ENCODE peak calls at places on chromosomes 4 and X, in six cellular contexts. J is mesenchymal stem cell, W is neuronal stem cell, U is H1, N is IMR-90, R is H9. T is an unnamed sample.

GRCh38 chr4:108270466-108271450 is 102.0 kb upstream of the LEF1 start:
- DNase-seq in W (no peak), J (peak), U (no peak), R (no peak), N (peak), T (no peak)

GRCh38 chr4:71538528-71538927 is 199.7 kb downstream of the SLC4A4 start:
- DNase-seq in U (no peak), J (peak), R (no peak), N (no peak), W (no peak), T (no peak)

GRCh38 chrX:49199315-49199595 is 738 bp downstream of the SYP start:
- DNase-seq in N (no peak), R (no peak), U (no peak), W (no peak), J (no peak), T (no peak)

GRCh38 chrX:141220342-141221008 is 21.8 kb downstream of the SPANXC start:
- DNase-seq in W (no peak), R (no peak), N (peak), J (peak), U (no peak), T (no peak)

GRCh38 chr4:4339504-4340085 is 47.3 kb upstream of the NSG1 start:
- DNase-seq in N (peak), U (no peak), W (no peak), J (no peak), R (no peak), T (no peak)

GRCh38 chr4:128668566-128668965 is 140.9 kb upstream of the JADE1 start:
- DNase-seq in R (no peak), U (no peak), N (no peak), W (no peak), J (no peak), T (no peak)

GRCh38 chr4:145804134-145804533 is 124.2 kb downstream of the C4orf51 start:
- DNase-seq in W (no peak), J (peak), N (peak), R (no peak), U (no peak), T (peak)

GRCh38 chrX:45497290-45497689 is 296.6 kb upstream of the DIPK2B start:
- DNase-seq in J (no peak), W (no peak), N (peak), U (no peak), R (no peak), T (no peak)

GRCh38 chr4:172481802-172482508 is 668.8 kb downstream of the GALNTL6 start:
- DNase-seq in J (no peak), N (no peak), U (no peak), R (no peak), W (no peak), T (no peak)

GRCh38 chr4:39621582-39621981 is 17.1 kb downstream of the SMIM14 start:
- DNase-seq in R (peak), W (no peak), U (no peak), N (peak), J (peak), T (peak)

GRCh38 chr4:84503495-84504437 is 4.7 kb upstream of the NKX6-1 start:
- DNase-seq in R (no peak), U (no peak), N (peak), J (peak), W (no peak), T (peak)

GRCh38 chr4:17557880-17558279 is 19.1 kb upstream of the LAP3 start:
- DNase-seq in W (no peak), R (no peak), U (no peak), N (peak), J (no peak), T (no peak)

GRCh38 chr4:184090571-184090970 is 127.1 kb downstream of the ENPP6 start:
- DNase-seq in U (no peak), N (no peak), R (no peak), J (no peak), W (no peak), T (no peak)

GRCh38 chr4:16078195-16078756 is 5.5 kb downstream of the PROM1 start:
- DNase-seq in W (no peak), U (no peak), J (no peak), R (no peak), N (no peak), T (no peak)

GRCh38 chrX:11886745-11887144 is 128.7 kb downstream of the MSL3 start:
- DNase-seq in N (peak), U (no peak), W (no peak), R (no peak), J (no peak), T (peak)

GRCh38 chr4:78656968-78657445 is 105.4 kb downstream of the ANXA3 start:
- DNase-seq in U (no peak), R (no peak), W (no peak), J (no peak), N (no peak), T (no peak)

GRCh38 chr4:108395786-108396185 is 224.6 kb upstream of the RPL34 start:
- DNase-seq in N (no peak), W (no peak), R (no peak), U (no peak), J (no peak), T (no peak)

GRCh38 chrX:48278958-48279357 is 23.8 kb downstream of the SSX1 start:
- DNase-seq in J (no peak), R (peak), W (no peak), N (no peak), U (no peak), T (peak)

GRCh38 chr4:186701273-186701672 is 22.4 kb downstream of the FAT1 start:
- DNase-seq in U (no peak), W (peak), J (peak), R (peak), N (peak), T (no peak)

GRCh38 chrX:102627640-102628039 is 23.6 kb upstream of the GPRASP1 start:
- DNase-seq in R (no peak), W (no peak), J (no peak), N (no peak), U (no peak), T (no peak)

GRCh38 chr4:125168531-125168930 is 146.2 kb upstream of the FAT4 start:
- DNase-seq in U (no peak), N (peak), R (no peak), J (no peak), W (no peak), T (no peak)

GRCh38 chr4:40621592-40622512 is 7.8 kb downstream of the RBM47 start:
- DNase-seq in U (peak), R (peak), N (peak), J (peak), W (no peak), T (peak)

GRCh38 chr4:37890501-37891220 is at the start of gene TBC1D1:
- DNase-seq in J (peak), R (peak), W (peak), N (no peak), U (no peak), T (peak)

GRCh38 chrX:105190252-105190853 is 30.1 kb downstream of the TEX13A start:
- DNase-seq in U (no peak), W (peak), R (no peak), N (peak), J (peak), T (peak)

GRCh38 chr4:36292551-36293188 is 11.3 kb downstream of the DTHD1 start:
- DNase-seq in U (no peak), N (no peak), J (no peak), R (no peak), W (no peak), T (no peak)

GRCh38 chr4:6893449-6894085 is 16.1 kb upstream of the TBC1D14 start:
- DNase-seq in W (no peak), R (no peak), J (peak), U (no peak), N (peak), T (no peak)

GRCh38 chr4:128379860-128380259 is 92.2 kb upstream of the PGRMC2 start:
- DNase-seq in J (peak), U (no peak), R (peak), N (peak), W (no peak), T (no peak)

GRCh38 chr4:128853741-128854140 is 44.2 kb downstream of the JADE1 start:
- DNase-seq in W (no peak), J (peak), R (no peak), U (no peak), N (peak), T (no peak)

GRCh38 chr4:152501846-152502536 is 33.9 kb downstream of the FBXW7 start:
- DNase-seq in R (no peak), W (no peak), N (peak), U (no peak), J (no peak), T (no peak)

GRCh38 chr4:78937837-78938236 is 1.4 kb downstream of the PAQR3 start:
- DNase-seq in R (no peak), N (peak), J (peak), W (no peak), U (no peak), T (peak)

GRCh38 chr4:159367421-159368105 is 264.7 kb downstream of the RAPGEF2 start:
- DNase-seq in R (no peak), U (no peak), W (no peak), J (no peak), N (no peak), T (no peak)

GRCh38 chr4:153217440-153217839 is 13.2 kb downstream of the TRIM2 start:
- DNase-seq in R (no peak), N (no peak), U (no peak), J (peak), W (no peak), T (no peak)

GRCh38 chrX:154602766-154603437 is 16.2 kb downstream of the CTAG1B start:
- DNase-seq in R (no peak), J (no peak), W (no peak), U (no peak), N (no peak), T (no peak)

GRCh38 chr4:2714071-2714770 is 41.9 kb downstream of the TNIP2 start:
- DNase-seq in N (peak), U (no peak), J (no peak), W (no peak), R (no peak), T (no peak)

DNA sequence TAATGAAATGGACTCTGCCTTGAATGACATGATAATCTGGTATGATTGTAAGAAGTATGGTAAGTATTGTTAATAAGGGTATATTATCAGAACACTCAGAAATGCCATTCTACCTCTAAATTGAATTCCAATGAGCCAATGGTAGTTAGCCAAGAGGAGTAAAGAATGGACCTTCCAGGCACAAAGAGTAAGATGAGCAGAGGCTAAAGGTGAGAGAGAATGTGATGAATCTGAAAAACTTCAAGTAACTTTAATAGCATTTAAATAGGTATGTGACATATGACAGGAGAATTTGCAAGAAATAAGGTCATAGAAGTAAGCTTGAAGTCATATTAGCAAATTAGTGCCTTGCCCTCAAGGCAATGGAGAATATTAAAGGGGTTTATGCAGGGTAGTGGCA is 152.4 kb downstream of the BANK1 start:
- DNase-seq in J (no peak), R (no peak), N (no peak), W (no peak), U (no peak), T (peak)
- H3K27ac ChIP-seq in J (no peak), R (no peak), N (no peak), W (no peak), U (no peak), T (no peak)

GRCh38 chr4:169644802-169645201 is 24.4 kb downstream of the CLCN3 start:
- DNase-seq in N (no peak), U (no peak), R (no peak), W (no peak), J (no peak), T (no peak)
- H4K8ac ChIP-seq in N (no peak), U (no peak), R (no peak), W (no peak), J (no peak), T (no peak)

DNA sequence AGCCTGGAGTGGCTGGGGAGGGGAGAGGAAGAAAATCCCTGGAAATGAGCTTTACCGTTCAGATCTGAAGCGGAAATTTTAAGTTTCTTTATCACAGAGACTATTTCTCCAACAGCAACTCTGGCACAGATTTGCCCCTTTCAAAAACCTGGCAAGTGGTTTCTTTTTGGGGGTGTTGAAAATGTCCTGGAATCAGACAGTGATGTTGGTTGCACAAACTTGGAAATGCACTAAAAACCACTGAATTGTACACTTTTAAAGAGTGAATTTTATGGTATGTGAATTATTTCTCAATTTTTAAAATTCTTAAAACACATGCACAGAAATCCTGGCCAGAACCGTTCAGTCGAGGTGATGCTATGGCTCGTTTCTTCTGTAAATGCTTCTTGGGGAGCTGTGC is 121.2 kb upstream of the RBPJ start:
- DNase-seq in W (no peak), R (no peak), U (no peak), N (no peak), J (no peak), T (no peak)
- H3K14ac ChIP-seq in W (no peak), R (no peak), U (no peak), N (peak), J (no peak), T (no peak)

GRCh38 chr4:114694770-114695169 is 96.2 kb downstream of the UGT8 start:
- DNase-seq in U (no peak), J (peak), W (peak), R (no peak), N (peak), T (no peak)

GRCh38 chr4:114688063-114688462 is 89.5 kb downstream of the UGT8 start:
- DNase-seq in J (no peak), W (no peak), N (no peak), U (no peak), R (no peak), T (no peak)

GRCh38 chr4:114692958-114693357 is 94.4 kb downstream of the UGT8 start:
- DNase-seq in W (no peak), N (no peak), J (no peak), U (no peak), R (no peak), T (no peak)

GRCh38 chr4:114691865-114692264 is 93.3 kb downstream of the UGT8 start:
- DNase-seq in W (no peak), R (no peak), N (no peak), U (no peak), J (no peak), T (no peak)

DNA sequence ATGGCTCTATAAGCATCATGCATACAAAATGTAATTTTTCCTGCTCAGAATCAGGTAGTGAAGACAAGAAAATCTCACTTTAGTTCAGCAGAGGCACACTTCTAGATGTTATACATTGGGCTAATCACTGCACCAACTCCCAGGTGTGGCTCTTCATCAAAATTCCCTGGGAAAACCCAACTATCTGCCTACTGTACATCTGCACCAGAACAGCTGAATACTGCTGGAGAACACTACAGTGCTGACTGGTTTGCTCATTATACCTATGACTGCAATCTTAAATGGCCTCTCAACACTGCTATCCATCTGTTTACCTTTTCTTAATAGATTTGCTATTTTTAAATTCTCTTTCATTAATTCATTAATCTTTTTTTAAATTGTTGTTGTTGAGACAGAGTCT is 92.0 kb downstream of the UGT8 start:
- DNase-seq in W (no peak), N (no peak), U (no peak), J (no peak), R (no peak), T (no peak)
- H3K27ac ChIP-seq in W (no peak), N (no peak), U (no peak), J (no peak), R (no peak), T (no peak)

DNA sequence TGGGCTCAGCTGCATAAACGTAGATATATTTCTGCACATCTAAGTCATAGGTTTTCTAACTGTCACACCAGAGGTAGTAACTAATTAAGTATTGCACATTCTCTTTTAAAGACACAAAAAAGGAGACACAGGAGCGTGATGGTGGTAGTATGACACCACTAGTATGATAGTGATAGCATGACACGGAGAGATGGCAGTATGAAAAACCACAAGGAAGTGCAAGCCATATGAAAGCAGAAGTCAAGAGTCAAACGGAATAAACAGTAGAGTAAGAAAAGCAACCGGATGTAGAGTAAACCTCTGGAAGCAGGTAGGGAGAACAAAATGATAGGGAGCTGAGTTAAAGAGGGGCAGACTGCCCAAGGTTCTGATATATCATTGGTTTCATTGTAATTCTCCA is 382.2 kb upstream of the INTU start:
- DNase-seq in J (no peak), R (no peak), N (no peak), W (no peak), U (no peak), T (no peak)
- H4K8ac ChIP-seq in J (no peak), R (no peak), N (no peak), W (no peak), U (no peak), T (no peak)

DNA sequence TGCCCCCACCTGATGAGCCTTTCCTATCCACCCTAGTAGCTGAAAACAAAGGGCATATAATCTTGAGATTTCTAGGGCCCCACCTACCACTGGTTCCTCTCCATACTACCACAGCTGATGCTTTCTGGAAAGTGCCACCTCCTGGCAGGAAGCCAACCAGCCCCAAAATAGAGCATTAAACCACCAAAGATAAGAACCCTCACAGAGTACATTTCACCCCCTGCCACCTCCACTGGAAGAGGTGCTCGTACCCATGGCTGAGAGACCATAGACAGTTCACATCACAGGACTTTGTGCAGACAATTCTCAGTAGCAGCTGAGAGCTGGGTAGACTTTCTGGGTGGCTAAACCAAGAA is 94.1 kb downstream of the IRS4 start:
- DNase-seq in R (no peak), N (no peak), U (no peak), J (no peak), W (no peak), T (no peak)
- H3K14ac ChIP-seq in R (no peak), N (no peak), U (no peak), J (no peak), W (no peak), T (no peak)